ENCODE peak calls at places on chromosomes 1 and 21, in four cellular contexts. U, X, P and E are unnamed samples.

GRCh38 chr1:116951175-116951935 is 41.6 kb downstream of the PTGFRN start:
- DNase-seq in U (peak), X (peak), P (peak), E (peak)

GRCh38 chr1:6072774-6073479 is 27.2 kb downstream of the KCNAB2 start:
- DNase-seq in U (no peak), X (no peak), P (no peak), E (no peak)

GRCh38 chr1:219514728-219515127 is 98.2 kb downstream of the ZC3H11B start:
- DNase-seq in U (no peak), X (no peak), P (no peak), E (no peak)

GRCh38 chr1:95021085-95021484 is 51.7 kb downstream of the ALG14 start:
- DNase-seq in U (no peak), X (no peak), P (no peak), E (peak)

GRCh38 chr1:227316941-227317540 is 1.3 kb downstream of the CDC42BPA start:
- DNase-seq in U (peak), X (peak), P (peak), E (peak)

GRCh38 chr21:41950941-41951408 is 2.8 kb downstream of the C2CD2 start:
- DNase-seq in U (no peak), X (no peak), P (no peak), E (no peak)

GRCh38 chr1:230568008-230568407 is 74.3 kb upstream of the COG2 start:
- DNase-seq in U (no peak), X (peak), P (no peak), E (peak)

GRCh38 chr1:221430133-221430960 is 311.5 kb downstream of the DUSP10 start:
- DNase-seq in U (peak), X (no peak), P (peak), E (peak)

GRCh38 chr1:27527223-27527856 is 37.4 kb upstream of the WASF2 start:
- DNase-seq in U (peak), X (no peak), P (no peak), E (no peak)

GRCh38 chr21:42062543-42063022 is 8.5 kb upstream of the UMODL1 start:
- DNase-seq in U (no peak), X (no peak), P (no peak), E (no peak)

GRCh38 chr1:83815348-83815747 is 183.6 kb downstream of the TTLL7 start:
- DNase-seq in U (peak), X (peak), P (no peak), E (peak)

GRCh38 chr1:150999051-150999674 is 7.5 kb downstream of the MINDY1 start:
- DNase-seq in U (peak), X (peak), P (peak), E (peak)

GRCh38 chr1:54342306-54342705 is 63.9 kb downstream of the SSBP3 start:
- DNase-seq in U (no peak), X (no peak), P (no peak), E (no peak)

GRCh38 chr1:161191971-161192370 is 6.9 kb downstream of the ADAMTS4 start:
- DNase-seq in U (no peak), X (no peak), P (no peak), E (no peak)

GRCh38 chr1:156551066-156551643 is 21.2 kb downstream of the IQGAP3 start:
- DNase-seq in U (no peak), X (no peak), P (no peak), E (no peak)

GRCh38 chr1:164635074-164635783 is 76.2 kb downstream of the PBX1 start:
- DNase-seq in U (no peak), X (no peak), P (no peak), E (no peak)

GRCh38 chr1:34028381-34029055 is 136.5 kb downstream of the CSMD2 start:
- DNase-seq in U (no peak), X (no peak), P (no peak), E (no peak)

GRCh38 chr21:42010507-42011493 is 640 bp upstream of the ZBTB21 start:
- DNase-seq in U (no peak), X (peak), P (peak), E (peak)

GRCh38 chr1:220221269-220221668 is 51.0 kb downstream of the RAB3GAP2 start:
- DNase-seq in U (no peak), X (no peak), P (no peak), E (no peak)

GRCh38 chr21:42819861-42820512 is 59.4 kb downstream of the WDR4 start:
- DNase-seq in U (no peak), X (no peak), P (no peak), E (no peak)

GRCh38 chr1:24253569-24253968 is 65.6 kb upstream of the GRHL3 start:
- DNase-seq in U (no peak), X (no peak), P (no peak), E (no peak)

GRCh38 chr1:153968000-153968363 is 280 bp downstream of the CREB3L4 start:
- DNase-seq in U (no peak), X (peak), P (no peak), E (no peak)

GRCh38 chr21:40331182-40331581 is 463.9 kb downstream of the PCP4 start:
- DNase-seq in U (no peak), X (no peak), P (no peak), E (no peak)

GRCh38 chr1:119713039-119713537 is 1.4 kb downstream of the PHGDH start:
- DNase-seq in U (peak), X (peak), P (no peak), E (peak)

GRCh38 chr1:70431874-70432273 is 20.8 kb downstream of the CTH start:
- DNase-seq in U (no peak), X (no peak), P (no peak), E (no peak)

GRCh38 chr21:26842976-26843911 is 2.0 kb downstream of the ADAMTS1 start:
- DNase-seq in U (peak), X (peak), P (peak), E (peak)

GRCh38 chr1:212098340-212098739 is 62.8 kb downstream of the DTL start:
- DNase-seq in U (no peak), X (no peak), P (no peak), E (no peak)

GRCh38 chr1:84291882-84292655 is 9.4 kb upstream of the SAMD13 start:
- DNase-seq in U (peak), X (peak), P (no peak), E (no peak)

GRCh38 chr1:43547538-43548072 is 16.9 kb downstream of the PTPRF start:
- DNase-seq in U (no peak), X (no peak), P (no peak), E (no peak)

GRCh38 chr1:35554261-35555211 is 2.7 kb downstream of the KIAA0319L start:
- DNase-seq in U (no peak), X (no peak), P (peak), E (no peak)

GRCh38 chr21:26117324-26117971 is 53.1 kb downstream of the APP start:
- DNase-seq in U (no peak), X (peak), P (no peak), E (no peak)

GRCh38 chr1:96865731-96866684 is 144.4 kb downstream of the PTBP2 start:
- DNase-seq in U (peak), X (peak), P (peak), E (peak)

GRCh38 chr1:2279210-2279639 is 51.1 kb downstream of the SKI start:
- DNase-seq in U (peak), X (peak), P (peak), E (peak)

GRCh38 chr1:52751589-52752306 is 25.5 kb downstream of the ZYG11B start:
- DNase-seq in U (peak), X (peak), P (peak), E (peak)

GRCh38 chr1:59431566-59432294 is 134.8 kb downstream of the FGGY start:
- DNase-seq in U (no peak), X (peak), P (no peak), E (no peak)

GRCh38 chr1:223803211-223803610 is 42.5 kb downstream of the TP53BP2 start:
- DNase-seq in U (no peak), X (no peak), P (no peak), E (no peak)

DNA sequence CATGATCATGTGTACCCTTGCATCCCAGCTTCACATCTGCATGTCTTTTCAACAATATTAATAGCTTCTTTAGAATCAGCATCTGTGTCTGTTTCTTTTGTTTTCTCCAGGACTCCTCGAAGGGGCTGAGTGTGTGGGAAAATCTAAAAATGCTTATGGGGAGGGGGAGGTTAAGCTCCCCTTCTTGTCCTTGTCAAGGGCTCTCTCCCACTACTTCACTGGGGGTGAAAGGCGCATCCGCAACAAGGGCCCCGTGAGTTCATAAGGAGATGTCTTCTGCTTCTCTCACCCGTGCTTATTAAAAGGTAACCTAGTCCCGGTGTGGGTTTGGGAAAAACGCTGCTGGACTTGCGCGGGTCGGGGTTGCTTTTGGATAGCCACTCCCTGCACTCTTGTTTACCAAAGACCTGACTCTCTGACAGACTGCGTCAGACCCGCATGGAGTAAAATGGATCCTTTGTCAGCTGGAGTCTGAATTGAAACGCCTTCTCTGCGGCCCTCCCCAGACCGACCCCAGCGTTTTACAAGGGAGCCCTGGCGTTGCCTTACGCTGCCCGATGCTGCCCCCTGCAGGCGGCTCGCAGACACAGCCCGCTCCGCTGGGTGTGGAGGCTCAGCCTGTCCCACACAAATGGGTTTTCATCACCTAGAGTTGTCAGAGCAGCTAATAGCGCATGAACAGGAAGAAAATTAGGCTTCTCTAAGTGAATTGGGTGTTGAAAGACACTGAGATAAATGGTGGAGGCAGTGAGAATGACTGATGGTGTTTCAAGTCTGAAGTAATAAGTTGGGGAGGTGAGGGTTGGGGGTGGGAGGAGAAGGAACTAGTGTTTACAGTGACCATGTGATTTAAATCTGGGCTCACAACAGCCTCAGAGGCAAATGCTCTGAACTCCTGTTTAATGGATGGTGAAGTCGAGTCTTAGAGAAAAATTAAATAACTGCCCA is 53.9 kb downstream of the IER5 start:
- DNase-seq in U (peak), X (peak), P (peak), E (peak)
- H3K27ac ChIP-seq in U (peak), X (peak), P (peak), E (peak)

GRCh38 chr1:41874903-41875411 is 43.8 kb downstream of the HIVEP3 start:
- DNase-seq in U (no peak), X (no peak), P (no peak), E (no peak)
- H3K4me2 ChIP-seq in U (no peak), X (no peak), P (no peak), E (no peak)

DNA sequence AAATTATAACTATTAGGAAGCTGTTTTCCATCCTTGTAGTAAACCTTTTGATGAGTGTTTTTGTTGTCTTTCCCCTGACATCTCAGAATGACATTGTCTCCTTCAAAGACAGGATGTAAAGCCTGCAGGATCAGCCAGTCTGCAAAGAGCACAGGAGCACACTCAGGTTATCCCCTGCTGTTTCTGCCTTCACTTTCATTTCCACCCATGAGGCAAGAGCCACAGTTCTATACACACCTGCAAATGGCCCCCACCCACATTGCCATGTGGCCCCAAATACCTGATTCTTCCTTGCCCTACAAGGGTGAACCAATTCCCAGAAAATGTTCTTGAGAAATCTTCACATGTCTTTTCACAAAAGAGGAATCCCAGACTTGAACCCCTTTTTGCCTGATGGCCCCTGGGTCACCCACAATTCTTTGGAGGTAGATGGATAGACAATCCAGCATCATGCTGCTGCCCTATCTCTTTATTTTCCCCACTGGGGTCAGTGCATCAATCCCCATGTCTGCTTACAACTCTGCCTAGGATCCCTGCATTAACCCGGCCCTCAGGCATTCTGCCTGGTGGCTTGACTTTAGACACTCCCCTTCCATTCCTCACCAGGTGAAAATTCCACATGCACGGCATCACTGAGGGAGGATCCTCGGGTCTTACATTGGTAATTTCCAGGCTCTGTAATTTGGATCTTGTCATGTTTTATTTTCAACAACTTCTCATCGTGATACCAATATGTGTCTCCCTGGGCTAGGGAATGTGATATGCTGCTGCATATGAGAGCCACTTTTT is 2.6 kb downstream of the FCRL3 start:
- DNase-seq in U (no peak), X (no peak), P (no peak), E (no peak)
- H3K9ac ChIP-seq in U (no peak), X (no peak), P (no peak), E (no peak)

GRCh38 chr1:67719329-67720196 is 34.6 kb downstream of the GADD45A start:
- DNase-seq in U (no peak), X (no peak), P (peak), E (no peak)
- H3K27ac ChIP-seq in U (no peak), X (no peak), P (no peak), E (no peak)

DNA sequence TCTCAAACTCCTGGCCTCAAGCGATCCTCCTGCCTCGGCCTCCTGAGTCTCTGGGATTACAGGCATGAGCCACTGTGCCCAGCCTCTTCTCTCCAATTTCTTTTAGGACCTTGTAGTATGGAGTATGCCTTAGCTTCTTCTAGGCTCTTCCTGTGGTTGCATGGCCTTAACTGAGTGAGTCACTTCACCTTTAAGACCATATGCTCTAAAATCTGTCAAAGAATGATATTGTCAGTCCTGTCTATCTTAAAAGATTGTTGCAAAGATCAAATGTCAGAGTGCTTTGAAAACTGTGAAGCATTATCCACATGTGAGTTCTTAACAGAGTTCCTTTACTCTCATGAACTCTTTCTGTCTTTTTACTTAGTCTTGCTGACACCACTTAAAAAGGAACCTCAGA is 37.2 kb downstream of the ATP2B4 start:
- DNase-seq in U (no peak), X (peak), P (no peak), E (no peak)
- H3K4me2 ChIP-seq in U (peak), X (peak), P (no peak), E (peak)

GRCh38 chr1:155134322-155134721 is 1.3 kb upstream of the SLC50A1 start:
- DNase-seq in U (no peak), X (no peak), P (peak), E (no peak)
- H3K9ac ChIP-seq in U (no peak), X (peak), P (no peak), E (peak)